ENCODE peak calls at places on chromosomes 12 and 14, in six cellular contexts. R, S, G, O, Q and N are unnamed samples.

GRCh38 chr12:1935700-1936378 is 17.4 kb upstream of the CACNA2D4 start:
- DNase-seq in R (no peak), S (peak), G (no peak), O (no peak), Q (no peak), N (no peak)

GRCh38 chr14:25518347-25518746 is 468.4 kb upstream of the STXBP6 start:
- DNase-seq in R (no peak), S (no peak), G (no peak), O (no peak), Q (no peak), N (no peak)

GRCh38 chr14:52031781-52032180 is 37.1 kb downstream of the NID2 start:
- DNase-seq in R (no peak), S (no peak), G (no peak), O (no peak), Q (peak), N (peak)

GRCh38 chr12:68100241-68100640 is 59.3 kb downstream of the IFNG start:
- DNase-seq in R (no peak), S (no peak), G (no peak), O (no peak), Q (no peak), N (no peak)

GRCh38 chr12:571795-572531 is 91.3 kb downstream of the NINJ2 start:
- DNase-seq in R (no peak), S (peak), G (no peak), O (peak), Q (peak), N (no peak)

GRCh38 chr12:11273449-11273848 is 3.9 kb upstream of the PRB3 start:
- DNase-seq in R (no peak), S (no peak), G (no peak), O (no peak), Q (no peak), N (no peak)

GRCh38 chr14:61388976-61389576 is 67.7 kb downstream of the PRKCH start:
- DNase-seq in R (no peak), S (no peak), G (no peak), O (no peak), Q (peak), N (no peak)

GRCh38 chr14:64954491-64955240 is 12.1 kb upstream of the GPX2 start:
- DNase-seq in R (no peak), S (no peak), G (no peak), O (no peak), Q (no peak), N (no peak)

GRCh38 chr14:61280092-61280525 is 1.0 kb downstream of the TMEM30B start:
- DNase-seq in R (peak), S (no peak), G (no peak), O (no peak), Q (no peak), N (no peak)

GRCh38 chr14:94573706-94574105 is 7.5 kb upstream of the SERPINA5 start:
- DNase-seq in R (no peak), S (no peak), G (no peak), O (no peak), Q (no peak), N (no peak)

GRCh38 chr14:69571879-69572633 is 2.6 kb downstream of the CCDC177 start:
- DNase-seq in R (no peak), S (peak), G (no peak), O (peak), Q (peak), N (no peak)

GRCh38 chr14:74583689-74584434 is 28.2 kb downstream of the LTBP2 start:
- DNase-seq in R (no peak), S (no peak), G (no peak), O (peak), Q (peak), N (no peak)

GRCh38 chr12:104742551-104742961 is 215.5 kb downstream of the SLC41A2 start:
- DNase-seq in R (no peak), S (no peak), G (no peak), O (no peak), Q (no peak), N (no peak)

GRCh38 chr14:81311128-81311527 is 89.0 kb downstream of the STON2 start:
- DNase-seq in R (no peak), S (no peak), G (no peak), O (no peak), Q (no peak), N (no peak)

GRCh38 chr12:28611501-28611900 is 421.2 kb downstream of the CCDC91 start:
- DNase-seq in R (no peak), S (peak), G (no peak), O (no peak), Q (peak), N (no peak)

GRCh38 chr12:93848453-93849120 is 171.4 kb downstream of the CRADD start:
- DNase-seq in R (no peak), S (no peak), G (peak), O (no peak), Q (no peak), N (no peak)

GRCh38 chr14:26765768-26766550 is 168.1 kb upstream of the NOVA1 start:
- DNase-seq in R (no peak), S (no peak), G (no peak), O (no peak), Q (peak), N (peak)

GRCh38 chr14:54807428-54807827 is 95.2 kb downstream of the GCH1 start:
- DNase-seq in R (no peak), S (no peak), G (no peak), O (peak), Q (no peak), N (no peak)

GRCh38 chr12:2341871-2342270 is 289.1 kb downstream of the CACNA1C start:
- DNase-seq in R (no peak), S (no peak), G (no peak), O (no peak), Q (peak), N (no peak)

GRCh38 chr12:49902399-49903350 is 1.0 kb downstream of the FAIM2 start:
- DNase-seq in R (no peak), S (no peak), G (no peak), O (peak), Q (no peak), N (no peak)

GRCh38 chr14:49497725-49498348 is 88.3 kb downstream of the RPS29 start:
- DNase-seq in R (peak), S (no peak), G (peak), O (no peak), Q (peak), N (peak)

GRCh38 chr14:68777644-68778043 is 15.2 kb downstream of the ZFP36L1 start:
- DNase-seq in R (no peak), S (no peak), G (no peak), O (no peak), Q (no peak), N (no peak)

GRCh38 chr12:113413488-113413939 is 8.7 kb upstream of the SDSL start:
- DNase-seq in R (no peak), S (no peak), G (no peak), O (no peak), Q (peak), N (no peak)

GRCh38 chr14:53108292-53108937 is 44.7 kb downstream of the DDHD1 start:
- DNase-seq in R (no peak), S (no peak), G (peak), O (no peak), Q (peak), N (no peak)

GRCh38 chr12:6192604-6193380 is 7.4 kb upstream of the CD9 start:
- DNase-seq in R (no peak), S (no peak), G (no peak), O (no peak), Q (no peak), N (no peak)

GRCh38 chr14:68786491-68787234 is 6.2 kb downstream of the ZFP36L1 start:
- DNase-seq in R (no peak), S (no peak), G (peak), O (peak), Q (peak), N (no peak)

GRCh38 chr12:103560604-103561101 is 26.4 kb upstream of the STAB2 start:
- DNase-seq in R (no peak), S (no peak), G (no peak), O (no peak), Q (peak), N (peak)

GRCh38 chr14:63544641-63545234 is 1.6 kb upstream of the PPP2R5E start:
- DNase-seq in R (no peak), S (no peak), G (peak), O (no peak), Q (peak), N (no peak)

GRCh38 chr14:85528080-85528881 is 1.7 kb upstream of the FLRT2 start:
- DNase-seq in R (peak), S (no peak), G (no peak), O (peak), Q (peak), N (peak)

GRCh38 chr12:97650242-97650641 is 187.6 kb downstream of the RMST start:
- DNase-seq in R (no peak), S (no peak), G (no peak), O (no peak), Q (no peak), N (no peak)

GRCh38 chr14:102295301-102295700 is 9.7 kb downstream of the MOK start:
- DNase-seq in R (no peak), S (no peak), G (no peak), O (no peak), Q (peak), N (no peak)

GRCh38 chr14:101352567-101352966 is 208.7 kb upstream of the DIO3 start:
- DNase-seq in R (no peak), S (no peak), G (no peak), O (no peak), Q (no peak), N (no peak)

GRCh38 chr14:24365600-24366374 is 2.2 kb upstream of the NFATC4 start:
- DNase-seq in R (peak), S (peak), G (peak), O (peak), Q (peak), N (peak)

GRCh38 chr14:62251237-62251636 is 489.0 kb downstream of the SNAPC1 start:
- DNase-seq in R (no peak), S (no peak), G (no peak), O (no peak), Q (no peak), N (no peak)

GRCh38 chr14:100725587-100726387 is 905 bp upstream of the DLK1 start:
- DNase-seq in R (no peak), S (no peak), G (no peak), O (peak), Q (no peak), N (no peak)

GRCh38 chr12:104370989-104371870 is 67.7 kb downstream of the EID3 start:
- DNase-seq in R (peak), S (no peak), G (no peak), O (no peak), Q (peak), N (no peak)

GRCh38 chr12:23895792-23896218 is 53.7 kb downstream of the SOX5 start:
- DNase-seq in R (no peak), S (no peak), G (no peak), O (no peak), Q (no peak), N (no peak)

GRCh38 chr12:50928392-50928791 is 24.0 kb upstream of the HIGD1C start:
- DNase-seq in R (peak), S (no peak), G (no peak), O (no peak), Q (no peak), N (no peak)

GRCh38 chr12:102757154-102757873 is 159.7 kb downstream of the PAH start:
- DNase-seq in R (no peak), S (no peak), G (peak), O (peak), Q (peak), N (no peak)

GRCh38 chr12:131853832-131854797 is 25.9 kb downstream of the MMP17 start:
- DNase-seq in R (no peak), S (no peak), G (no peak), O (peak), Q (no peak), N (no peak)

GRCh38 chr12:131854861-131855476 is 26.8 kb downstream of the MMP17 start:
- DNase-seq in R (no peak), S (no peak), G (no peak), O (peak), Q (no peak), N (no peak)

GRCh38 chr12:131851741-131852550 is 23.8 kb downstream of the MMP17 start:
- DNase-seq in R (no peak), S (peak), G (no peak), O (no peak), Q (no peak), N (no peak)

GRCh38 chr12:131850856-131851559 is 22.8 kb downstream of the MMP17 start:
- DNase-seq in R (peak), S (no peak), G (no peak), O (no peak), Q (no peak), N (no peak)

DNA sequence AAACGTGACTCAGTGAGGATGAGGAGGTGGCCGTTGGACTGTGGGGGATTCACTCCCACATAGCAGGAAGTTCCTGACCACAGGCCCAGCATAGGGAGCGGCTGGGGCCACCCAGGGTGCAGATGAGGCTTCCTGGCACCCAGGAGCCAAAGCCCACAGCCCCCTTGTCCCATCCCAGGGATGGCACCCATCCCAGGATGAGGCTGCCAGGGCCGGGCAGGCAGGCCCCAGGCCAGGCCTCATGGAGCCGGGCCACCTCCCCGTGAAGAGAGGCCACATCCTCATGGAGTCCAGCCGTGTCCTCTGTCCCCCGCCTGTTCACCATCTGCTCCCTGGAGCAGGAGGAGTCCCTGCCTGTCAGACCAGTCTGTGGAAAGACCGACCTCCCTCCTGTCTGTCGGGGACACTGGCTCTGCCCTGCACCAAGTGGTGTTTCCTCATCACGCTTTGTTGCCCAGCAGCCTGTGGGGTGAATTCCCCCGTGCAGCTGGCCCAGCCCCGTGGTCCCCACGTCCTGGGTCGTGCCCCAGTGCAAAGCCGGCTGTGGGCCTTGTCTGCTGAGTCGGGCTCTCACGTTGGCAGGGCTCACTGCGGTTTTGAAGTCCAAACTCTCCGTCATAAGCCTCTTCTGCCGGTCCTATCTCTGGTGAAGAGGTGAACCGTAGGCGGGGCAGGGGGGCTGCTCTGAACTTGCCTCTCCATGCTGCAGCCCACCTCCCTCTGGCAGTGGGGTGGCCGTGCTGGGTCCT is 24.5 kb downstream of the MMP17 start:
- DNase-seq in R (no peak), S (no peak), G (no peak), O (peak), Q (peak), N (no peak)
- H3K4me3 ChIP-seq in R (no peak), S (no peak), G (no peak), O (no peak), Q (no peak), N (no peak)

DNA sequence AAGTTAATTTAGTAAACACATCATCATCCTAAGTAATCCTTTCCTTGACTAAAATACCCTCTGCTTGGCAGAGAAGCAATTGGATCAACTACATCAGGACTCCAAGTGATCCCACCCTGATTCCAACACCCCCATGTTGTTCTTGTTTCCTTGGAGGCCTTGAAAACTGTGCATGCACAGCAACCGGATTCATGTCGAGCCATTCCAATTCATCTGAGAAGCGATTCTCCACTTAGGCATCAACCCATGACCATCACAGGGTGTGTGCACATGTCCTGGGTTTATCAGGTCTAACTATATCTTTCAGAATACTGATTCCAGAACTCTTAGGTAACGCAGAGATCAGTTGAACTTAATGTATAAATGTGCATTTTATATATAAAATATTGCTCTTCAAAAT is 163.0 kb downstream of the NAV3 start:
- DNase-seq in R (no peak), S (no peak), G (no peak), O (no peak), Q (no peak), N (no peak)
- H3K4me3 ChIP-seq in R (no peak), S (no peak), G (no peak), O (no peak), Q (no peak), N (no peak)

DNA sequence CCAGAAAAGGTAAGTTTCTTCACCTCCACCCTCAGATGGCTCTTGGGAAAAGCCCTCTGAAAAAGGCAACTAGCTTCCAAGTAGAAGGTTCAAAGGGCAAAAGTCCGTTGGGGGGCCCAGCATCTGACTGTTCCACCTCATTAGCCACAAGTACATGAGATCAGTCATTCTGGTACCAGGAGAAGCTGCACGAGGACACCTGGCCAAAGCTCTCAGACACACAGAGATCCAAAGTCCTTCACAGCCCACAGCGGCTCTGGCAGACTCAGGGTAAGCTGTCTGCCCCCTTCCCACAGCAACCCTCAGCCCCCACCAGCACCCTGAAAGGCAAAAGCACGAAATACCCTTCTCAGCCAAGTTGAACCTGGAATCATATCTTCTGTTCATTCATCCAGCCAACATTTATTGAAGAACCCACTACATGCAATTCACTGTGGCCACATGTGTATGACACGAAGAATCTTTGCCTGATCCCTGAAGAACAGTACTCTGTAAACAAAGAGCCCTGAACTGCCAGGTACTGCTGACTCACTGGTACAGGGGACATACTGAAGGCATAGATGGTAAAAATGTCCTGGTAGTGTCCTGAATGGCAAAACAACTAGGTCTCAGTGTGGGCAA is 19.0 kb downstream of the SLC7A7 start:
- DNase-seq in R (no peak), S (no peak), G (peak), O (no peak), Q (no peak), N (no peak)
- H3K4me3 ChIP-seq in R (no peak), S (no peak), G (no peak), O (no peak), Q (no peak), N (no peak)

GRCh38 chr14:28770061-28770460 is 3.5 kb downstream of the FOXG1 start:
- DNase-seq in R (no peak), S (no peak), G (no peak), O (no peak), Q (no peak), N (no peak)

GRCh38 chr14:28767851-28768548 is 1.4 kb downstream of the FOXG1 start:
- DNase-seq in R (no peak), S (no peak), G (no peak), O (peak), Q (no peak), N (no peak)

GRCh38 chr14:28769358-28769757 is 2.8 kb downstream of the FOXG1 start:
- DNase-seq in R (no peak), S (no peak), G (no peak), O (no peak), Q (no peak), N (no peak)

GRCh38 chr14:28767239-28767850 is 758 bp downstream of the FOXG1 start:
- DNase-seq in R (no peak), S (no peak), G (no peak), O (no peak), Q (no peak), N (no peak)

DNA sequence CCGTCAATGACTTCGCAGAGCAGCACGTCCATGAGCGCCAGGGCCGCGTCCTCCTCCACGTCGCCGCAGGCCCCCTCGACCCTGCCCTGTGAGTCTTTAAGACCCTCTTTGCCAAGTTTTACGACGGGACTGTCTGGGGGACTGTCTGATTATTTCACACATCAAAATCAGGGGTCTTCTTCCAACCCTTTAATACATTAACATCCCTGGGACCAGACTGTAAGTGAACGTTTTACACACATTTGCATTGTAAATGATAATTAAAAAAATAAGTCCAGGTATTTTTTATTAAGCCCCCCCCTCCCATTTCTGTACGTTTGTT is 1.9 kb downstream of the FOXG1 start:
- DNase-seq in R (no peak), S (no peak), G (no peak), O (no peak), Q (no peak), N (no peak)
- H3K4me3 ChIP-seq in R (no peak), S (no peak), G (no peak), O (no peak), Q (no peak), N (peak)

DNA sequence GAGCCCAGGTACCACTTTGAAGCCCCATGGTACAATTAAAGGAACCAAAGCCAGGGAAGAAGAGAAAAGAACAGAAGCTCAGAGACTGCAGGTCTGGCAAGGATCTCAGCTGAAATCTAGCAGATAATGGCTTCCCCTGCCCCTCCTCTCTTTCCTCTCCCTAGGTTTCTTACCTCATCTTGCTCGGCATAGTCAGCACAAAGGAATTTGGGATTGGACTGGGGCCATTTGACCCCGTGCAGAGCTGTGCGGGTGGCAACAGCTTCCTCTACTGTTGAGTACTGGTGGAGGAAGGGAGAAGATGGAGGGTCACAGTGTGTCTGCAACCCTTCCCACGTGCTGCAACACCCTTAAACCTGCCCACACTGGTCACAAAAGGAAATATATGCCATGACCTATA is 4.7 kb upstream of the CDH24 start:
- DNase-seq in R (peak), S (no peak), G (no peak), O (peak), Q (peak), N (peak)
- H3K4me3 ChIP-seq in R (no peak), S (no peak), G (no peak), O (no peak), Q (no peak), N (no peak)